ENCODE peak calls at places on chromosomes 6 and 20, in four cellular contexts. One of them, this sample, is unnamed. For H3K9me3, the result is how much of the 10 kb centered on the place peaks cover.

GRCh38 chr6:113595921-113596376 is 261.2 kb upstream of the MARCKS start:
- DNase-seq in PC-9: no peak
- DNase-seq in A549: no peak
- DNase-seq in adrenal gland: no peak
- DNase-seq in this sample: no peak

GRCh38 chr20:1469925-1470571 is 3.4 kb upstream of the NSFL1C start:
- DNase-seq in PC-9: peak
- DNase-seq in A549: peak
- DNase-seq in adrenal gland: peak
- DNase-seq in this sample: peak

GRCh38 chr6:8059129-8059528 is 5.1 kb downstream of the BLOC1S5 start:
- DNase-seq in PC-9: no peak
- DNase-seq in A549: peak
- DNase-seq in adrenal gland: no peak
- DNase-seq in this sample: no peak

GRCh38 chr6:46419576-46420002 is 71.7 kb downstream of the RCAN2 start:
- DNase-seq in PC-9: peak
- DNase-seq in A549: peak
- DNase-seq in adrenal gland: peak
- DNase-seq in this sample: peak

GRCh38 chr6:138245751-138246150 is 27.5 kb upstream of the PBOV1 start:
- DNase-seq in PC-9: no peak
- DNase-seq in A549: no peak
- DNase-seq in adrenal gland: no peak
- DNase-seq in this sample: no peak

GRCh38 chr20:49765846-49766541 is 46.6 kb upstream of the SLC9A8 start:
- DNase-seq in PC-9: no peak
- DNase-seq in A549: no peak
- DNase-seq in adrenal gland: no peak
- DNase-seq in this sample: no peak

GRCh38 chr20:5947276-5947675 is 3.1 kb downstream of the TRMT6 start:
- DNase-seq in PC-9: no peak
- DNase-seq in A549: no peak
- DNase-seq in adrenal gland: no peak
- DNase-seq in this sample: no peak

GRCh38 chr6:139367810-139368321 is 6.6 kb downstream of the CITED2 start:
- DNase-seq in PC-9: no peak
- DNase-seq in A549: no peak
- DNase-seq in adrenal gland: no peak
- DNase-seq in this sample: no peak

GRCh38 chr20:36167826-36168634 is 13.5 kb downstream of the EPB41L1 start:
- DNase-seq in PC-9: peak
- DNase-seq in A549: peak
- DNase-seq in adrenal gland: peak
- DNase-seq in this sample: no peak

GRCh38 chr20:881051-881820 is 34.9 kb downstream of the ANGPT4 start:
- DNase-seq in PC-9: peak
- DNase-seq in A549: peak
- DNase-seq in adrenal gland: no peak
- DNase-seq in this sample: no peak

GRCh38 chr6:21332077-21332476 is 261.5 kb upstream of the SOX4 start:
- DNase-seq in PC-9: no peak
- DNase-seq in A549: no peak
- DNase-seq in adrenal gland: no peak
- DNase-seq in this sample: no peak

GRCh38 chr20:36836591-36837329 is 39.2 kb upstream of the TLDC2 start:
- DNase-seq in PC-9: peak
- DNase-seq in A549: peak
- DNase-seq in adrenal gland: peak
- DNase-seq in this sample: peak

GRCh38 chr6:30889921-30890645 is 5.8 kb downstream of the DDR1 start:
- DNase-seq in PC-9: no peak
- DNase-seq in A549: no peak
- DNase-seq in adrenal gland: no peak
- DNase-seq in this sample: no peak

GRCh38 chr6:47859132-47859531 is 77.3 kb downstream of the OPN5 start:
- DNase-seq in PC-9: no peak
- DNase-seq in A549: no peak
- DNase-seq in adrenal gland: no peak
- DNase-seq in this sample: no peak

GRCh38 chr6:77425676-77426075 is 37.6 kb downstream of the HTR1B start:
- DNase-seq in PC-9: no peak
- DNase-seq in A549: no peak
- DNase-seq in adrenal gland: no peak
- DNase-seq in this sample: no peak

GRCh38 chr20:58436868-58437645 is 48.0 kb downstream of the VAPB start:
- DNase-seq in PC-9: no peak
- DNase-seq in A549: peak
- DNase-seq in adrenal gland: peak
- DNase-seq in this sample: no peak

GRCh38 chr20:1870792-1871550 is 24.2 kb upstream of the SIRPA start:
- DNase-seq in PC-9: no peak
- DNase-seq in A549: no peak
- DNase-seq in adrenal gland: no peak
- DNase-seq in this sample: no peak

GRCh38 chr20:62487564-62488086 is 11.8 kb upstream of the GATA5 start:
- DNase-seq in PC-9: no peak
- DNase-seq in A549: no peak
- DNase-seq in adrenal gland: peak
- DNase-seq in this sample: no peak

GRCh38 chr6:28258877-28259777 is at the start of gene NKAPL:
- DNase-seq in PC-9: no peak
- DNase-seq in A549: no peak
- DNase-seq in adrenal gland: peak
- DNase-seq in this sample: no peak

GRCh38 chr6:169172435-169172834 is 81.2 kb downstream of the THBS2 start:
- DNase-seq in PC-9: peak
- DNase-seq in A549: peak
- DNase-seq in adrenal gland: peak
- DNase-seq in this sample: peak

GRCh38 chr6:27684264-27685211 is 211.6 kb upstream of the ZNF184 start:
- DNase-seq in PC-9: peak
- DNase-seq in A549: peak
- DNase-seq in adrenal gland: no peak
- DNase-seq in this sample: peak

GRCh38 chr20:29325304-29325640 is 1932.2 kb upstream of the DEFB115 start:
- DNase-seq in PC-9: no peak
- DNase-seq in A549: no peak
- DNase-seq in adrenal gland: no peak
- DNase-seq in this sample: no peak
- H3K9me3 ChIP-seq in PC-9: under half
- H3K9me3 ChIP-seq in A549: under half
- H3K9me3 ChIP-seq in adrenal gland: under half
- H3K9me3 ChIP-seq in this sample: under half

GRCh38 chr6:137210903-137211302 is 8.3 kb downstream of the IFNGR1 start:
- DNase-seq in PC-9: no peak
- DNase-seq in A549: no peak
- DNase-seq in adrenal gland: peak
- DNase-seq in this sample: no peak

GRCh38 chr6:137213813-137214212 is 5.4 kb downstream of the IFNGR1 start:
- DNase-seq in PC-9: no peak
- DNase-seq in A549: no peak
- DNase-seq in adrenal gland: no peak
- DNase-seq in this sample: no peak

GRCh38 chr6:137214931-137215330 is 4.3 kb downstream of the IFNGR1 start:
- DNase-seq in PC-9: no peak
- DNase-seq in A549: no peak
- DNase-seq in adrenal gland: no peak
- DNase-seq in this sample: no peak

GRCh38 chr6:137213331-137213740 is 5.8 kb downstream of the IFNGR1 start:
- DNase-seq in PC-9: no peak
- DNase-seq in A549: no peak
- DNase-seq in adrenal gland: no peak
- DNase-seq in this sample: no peak

DNA sequence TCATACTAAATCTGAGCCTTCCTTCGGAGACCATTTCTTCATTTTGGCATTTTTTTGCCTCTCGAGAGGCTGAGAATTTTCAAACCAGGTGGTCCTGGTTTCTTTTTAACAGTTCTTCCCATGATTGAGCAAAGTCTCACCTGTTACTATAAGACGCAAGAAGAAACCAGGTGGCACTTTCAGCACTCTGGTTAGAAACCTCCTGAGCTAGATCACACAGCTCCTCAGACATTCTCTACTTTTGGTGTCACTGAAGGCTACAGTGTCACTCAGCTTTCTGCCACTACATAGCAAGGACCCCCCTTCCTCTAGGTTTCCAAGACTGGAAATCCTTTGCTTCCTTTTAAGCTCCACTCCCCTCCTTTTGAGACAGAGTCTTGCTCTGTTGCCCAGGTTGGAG is 7.3 kb downstream of the IFNGR1 start:
- DNase-seq in PC-9: no peak
- DNase-seq in A549: no peak
- DNase-seq in adrenal gland: no peak
- DNase-seq in this sample: no peak
- H3K9me3 ChIP-seq in PC-9: under half
- H3K9me3 ChIP-seq in A549: under half
- H3K9me3 ChIP-seq in adrenal gland: under half
- H3K9me3 ChIP-seq in this sample: under half

DNA sequence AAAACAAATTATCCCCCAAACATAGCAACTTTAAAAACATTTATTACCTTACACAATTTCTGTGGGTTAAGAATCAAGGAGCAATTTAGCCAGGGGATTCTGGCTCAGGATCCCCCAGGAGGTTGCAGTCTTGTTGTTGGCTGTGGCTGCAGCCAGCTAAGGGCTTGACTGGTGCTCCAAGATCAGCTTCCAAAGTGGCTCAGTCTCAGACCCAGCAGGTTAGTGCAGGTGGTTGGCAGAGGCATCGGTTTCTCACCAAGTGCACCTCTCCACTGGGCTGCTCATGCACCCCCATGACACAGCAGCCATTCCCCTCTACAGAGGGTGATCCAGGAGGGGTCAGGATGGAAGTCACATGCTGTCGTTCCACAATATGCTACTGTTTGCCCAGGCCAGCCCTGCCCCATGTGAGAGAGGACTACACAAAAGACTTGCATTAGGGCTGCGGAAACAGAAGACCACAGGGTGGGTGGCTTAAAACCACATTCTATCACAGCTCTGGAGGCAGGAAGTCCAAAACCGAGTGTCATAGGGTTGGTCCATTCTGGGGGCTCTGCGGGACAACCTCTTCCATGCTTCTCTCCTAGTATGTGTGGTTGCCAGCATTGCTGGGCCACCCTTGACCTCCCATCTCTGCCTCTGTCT is 125.8 kb downstream of the C6orf118 start:
- DNase-seq in PC-9: no peak
- DNase-seq in A549: no peak
- DNase-seq in adrenal gland: no peak
- DNase-seq in this sample: peak
- H3K9me3 ChIP-seq in PC-9: under half
- H3K9me3 ChIP-seq in A549: under half
- H3K9me3 ChIP-seq in adrenal gland: under half
- H3K9me3 ChIP-seq in this sample: under half

GRCh38 chr6:100462396-100462795 is 2.3 kb downstream of the SIM1 start:
- DNase-seq in PC-9: no peak
- DNase-seq in A549: no peak
- DNase-seq in adrenal gland: no peak
- DNase-seq in this sample: no peak

GRCh38 chr6:100461920-100462295 is 2.8 kb downstream of the SIM1 start:
- DNase-seq in PC-9: no peak
- DNase-seq in A549: no peak
- DNase-seq in adrenal gland: no peak
- DNase-seq in this sample: peak

GRCh38 chr6:100459291-100459690 is 5.4 kb downstream of the SIM1 start:
- DNase-seq in PC-9: no peak
- DNase-seq in A549: no peak
- DNase-seq in adrenal gland: no peak
- DNase-seq in this sample: no peak

GRCh38 chr6:100461273-100461919 is 3.3 kb downstream of the SIM1 start:
- DNase-seq in PC-9: no peak
- DNase-seq in A549: peak
- DNase-seq in adrenal gland: no peak
- DNase-seq in this sample: peak

DNA sequence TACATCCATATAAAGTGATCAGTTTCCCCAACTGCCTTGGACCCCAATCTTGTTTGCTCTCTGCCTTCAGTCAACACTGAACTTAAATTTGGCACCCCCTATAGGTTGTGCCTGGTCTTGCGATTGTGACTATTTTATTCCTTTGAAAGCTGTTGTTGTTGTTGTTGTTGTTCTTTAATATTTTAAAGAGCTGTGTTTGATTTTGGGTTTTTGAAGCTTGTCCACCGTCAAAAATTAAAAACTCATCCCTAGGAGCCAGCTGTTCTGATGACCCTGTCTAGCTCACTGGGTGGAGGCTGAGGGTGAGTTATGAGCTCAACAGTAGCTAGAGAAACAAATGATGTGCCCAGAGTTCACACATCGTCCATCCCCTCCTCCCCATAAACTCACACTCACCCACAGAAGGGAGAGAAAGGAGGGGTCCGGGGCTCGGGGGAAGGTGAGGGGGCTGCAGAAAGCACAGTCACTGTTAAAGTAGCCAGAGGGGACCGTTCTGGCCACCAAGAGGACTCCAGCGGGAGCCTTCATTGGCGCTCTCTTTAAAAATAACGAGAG is 4.0 kb downstream of the SIM1 start:
- DNase-seq in PC-9: no peak
- DNase-seq in A549: peak
- DNase-seq in adrenal gland: no peak
- DNase-seq in this sample: peak
- H3K9me3 ChIP-seq in PC-9: under half
- H3K9me3 ChIP-seq in A549: under half
- H3K9me3 ChIP-seq in adrenal gland: under half
- H3K9me3 ChIP-seq in this sample: under half

GRCh38 chr20:29296256-29297230 is 1960.9 kb upstream of the DEFB115 start:
- DNase-seq in PC-9: no peak
- DNase-seq in A549: no peak
- DNase-seq in adrenal gland: no peak
- DNase-seq in this sample: no peak
- H3K9me3 ChIP-seq in PC-9: under half
- H3K9me3 ChIP-seq in A549: under half
- H3K9me3 ChIP-seq in adrenal gland: under half
- H3K9me3 ChIP-seq in this sample: under half

GRCh38 chr6:5191222-5191621 is 69.5 kb downstream of the LYRM4 start:
- DNase-seq in PC-9: no peak
- DNase-seq in A549: no peak
- DNase-seq in adrenal gland: no peak
- DNase-seq in this sample: no peak
- H3K9me3 ChIP-seq in PC-9: under half
- H3K9me3 ChIP-seq in A549: under half
- H3K9me3 ChIP-seq in adrenal gland: under half
- H3K9me3 ChIP-seq in this sample: under half